ENCODE peak calls at places on chromosomes 6 and 20, in four cellular contexts. R is K562, M is H1, J is GM12878. H is an unnamed sample.
A peak's percentile ranks its signal among the peaks of the same experiment; 100 is the strongest.

GRCh38 chr6:107670792-107671199 is 153.3 kb downstream of the SCML4 start:
- DNase-seq in R (no peak), M (no peak), J (peak; percentile 66), H (no peak)

GRCh38 chr6:100144991-100145390 is 151.0 kb upstream of the MCHR2 start:
- DNase-seq in R (no peak), M (no peak), J (no peak), H (no peak)

GRCh38 chr6:112144145-112144926 is 56.9 kb downstream of the FAM229B start:
- DNase-seq in R (peak; percentile 14), M (no peak), J (no peak), H (peak; percentile 30)

GRCh38 chr20:50602432-50603088 is 88.8 kb downstream of the RIPOR3 start:
- DNase-seq in R (no peak), M (no peak), J (no peak), H (no peak)

GRCh38 chr6:163263196-163263595 is 151.3 kb upstream of the QKI start:
- DNase-seq in R (peak; percentile 13), M (no peak), J (no peak), H (no peak)

GRCh38 chr6:135600086-135600702 is 102.7 kb upstream of the AHI1 start:
- DNase-seq in R (no peak), M (no peak), J (no peak), H (no peak)

GRCh38 chr6:47007657-47008396 is 34.3 kb downstream of the ADGRF1 start:
- DNase-seq in R (no peak), M (no peak), J (no peak), H (no peak)

GRCh38 chr6:139062921-139063320 is 34.4 kb downstream of the ABRACL start:
- DNase-seq in R (no peak), M (no peak), J (no peak), H (no peak)

GRCh38 chr20:59618131-59618530 is 13.8 kb downstream of the PHACTR3 start:
- DNase-seq in R (no peak), M (no peak), J (no peak), H (no peak)

GRCh38 chr6:141580988-141581387 is 551.7 kb upstream of the GJE1 start:
- DNase-seq in R (no peak), M (no peak), J (no peak), H (no peak)

GRCh38 chr6:41442800-41443501 is 103.2 kb upstream of the FOXP4 start:
- DNase-seq in R (peak; percentile 73), M (peak; percentile 71), J (no peak), H (no peak)

GRCh38 chr6:148760568-148761531 is 14.0 kb downstream of the UST start:
- DNase-seq in R (no peak), M (no peak), J (peak; percentile 64), H (no peak)

GRCh38 chr6:1686117-1687098 is 76.7 kb downstream of the FOXC1 start:
- DNase-seq in R (no peak), M (no peak), J (no peak), H (no peak)

GRCh38 chr20:44433751-44434538 is 41.7 kb upstream of the TTPAL start:
- DNase-seq in R (no peak), M (no peak), J (no peak), H (peak; percentile 99)

GRCh38 chr6:7542878-7543394 is 1.5 kb downstream of the DSP start:
- DNase-seq in R (no peak), M (peak; percentile 50), J (no peak), H (peak; percentile 93)

GRCh38 chr20:2891343-2891742 is 18.1 kb downstream of the PTPRA start:
- DNase-seq in R (peak; percentile 27), M (no peak), J (no peak), H (no peak)

GRCh38 chr20:54292186-54292585 is 84.3 kb downstream of the PFDN4 start:
- DNase-seq in R (no peak), M (no peak), J (no peak), H (no peak)

GRCh38 chr6:2181567-2181966 is 63.8 kb downstream of the GMDS start:
- DNase-seq in R (no peak), M (no peak), J (no peak), H (no peak)

GRCh38 chr20:11861479-11861878 is 56.2 kb upstream of the BTBD3 start:
- DNase-seq in R (no peak), M (no peak), J (no peak), H (no peak)

GRCh38 chr20:32465092-32465900 is 107.2 kb downstream of the ASXL1 start:
- DNase-seq in R (no peak), M (no peak), J (no peak), H (peak; percentile 98)

GRCh38 chr20:36541227-36542018 is at the start of gene MYL9:
- DNase-seq in R (peak; percentile 77), M (no peak), J (no peak), H (no peak)

GRCh38 chr6:128310061-128310460 is 210.3 kb downstream of the PTPRK start:
- DNase-seq in R (no peak), M (no peak), J (no peak), H (no peak)

GRCh38 chr6:152380351-152380767 is 256.8 kb downstream of the SYNE1 start:
- DNase-seq in R (no peak), M (no peak), J (no peak), H (peak; percentile 9)

GRCh38 chr20:34582221-34582620 is 23.7 kb downstream of the MAP1LC3A start:
- DNase-seq in R (no peak), M (no peak), J (no peak), H (no peak)

GRCh38 chr6:53603381-53604121 is 58.6 kb upstream of the GCLC start:
- DNase-seq in R (no peak), M (no peak), J (no peak), H (no peak)

GRCh38 chr6:133512410-133513016 is 271.4 kb downstream of the EYA4 start:
- DNase-seq in R (peak; percentile 42), M (no peak), J (no peak), H (peak; percentile 46)

GRCh38 chr20:63321148-63321831 is 28.3 kb downstream of the COL20A1 start:
- DNase-seq in R (no peak), M (no peak), J (no peak), H (no peak)

GRCh38 chr6:105900120-105900937 is 185.8 kb upstream of the PRDM1 start:
- DNase-seq in R (peak; percentile 60), M (no peak), J (no peak), H (no peak)

GRCh38 chr6:79646006-79646405 is 14.9 kb downstream of the SH3BGRL2 start:
- DNase-seq in R (peak; percentile 57), M (no peak), J (no peak), H (no peak)

GRCh38 chr20:39049684-39050554 is 87.8 kb downstream of the DHX35 start:
- DNase-seq in R (peak; percentile 88), M (peak; percentile 59), J (peak; percentile 21), H (peak; percentile 75)

GRCh38 chr20:53809728-53810365 is 216.2 kb upstream of the ZNF217 start:
- DNase-seq in R (no peak), M (no peak), J (no peak), H (no peak)

GRCh38 chr6:11241793-11242201 is 9.3 kb upstream of the NEDD9 start:
- DNase-seq in R (peak; percentile 62), M (peak; percentile 38), J (no peak), H (peak; percentile 86)

GRCh38 chr6:36545767-36546663 is 1.3 kb downstream of the STK38 start:
- DNase-seq in R (peak; percentile 43), M (no peak), J (no peak), H (no peak)

GRCh38 chr6:66949191-66949661 is 1242.2 kb upstream of the EYS start:
- DNase-seq in R (no peak), M (no peak), J (no peak), H (no peak)

GRCh38 chr20:32150291-32150848 is 40.9 kb downstream of the TM9SF4 start:
- DNase-seq in R (no peak), M (no peak), J (no peak), H (no peak)

DNA sequence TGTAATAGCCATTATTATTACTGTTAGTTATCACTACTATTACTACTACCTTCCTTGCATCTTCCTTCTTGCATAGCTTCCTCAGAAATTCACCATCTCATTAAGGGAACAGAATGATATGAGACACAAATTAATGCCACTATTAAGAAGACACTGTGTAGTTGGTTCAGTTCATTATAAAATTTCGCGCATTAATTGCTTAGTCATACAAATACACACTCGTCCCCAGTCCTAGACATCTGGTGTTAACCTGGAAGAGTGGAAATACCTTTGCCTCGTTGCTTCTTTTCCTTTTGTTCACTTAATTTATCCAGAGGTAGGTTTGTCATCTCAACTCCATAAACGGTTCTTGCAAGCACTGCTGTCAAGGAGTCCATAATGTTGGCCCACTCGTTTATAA is 107.5 kb downstream of the RALGAPA2 start:
- DNase-seq in R (no peak), M (no peak), J (no peak), H (no peak)
- TF ChIP-seq BRCA1 in R (no peak), M (no peak), J (no peak), H (no peak)

GRCh38 chr6:166956444-166957086 is at the start of gene RNASET2:
- DNase-seq in R (peak; percentile 96), M (no peak), J (no peak), H (peak; percentile 88)

GRCh38 chr6:166957805-166958076 is 1.4 kb upstream of the RNASET2 start:
- DNase-seq in R (no peak), M (no peak), J (no peak), H (peak; percentile 38)

GRCh38 chr6:166955865-166956443 is 396 bp downstream of the RNASET2 start:
- DNase-seq in R (no peak), M (no peak), J (no peak), H (no peak)

GRCh38 chr6:166958926-166959861 is 2.8 kb upstream of the RNASET2 start:
- DNase-seq in R (peak; percentile 61), M (no peak), J (no peak), H (peak; percentile 75)

GRCh38 chr6:166957087-166957804 is 896 bp upstream of the RNASET2 start:
- DNase-seq in R (peak; percentile 65), M (no peak), J (no peak), H (peak; percentile 87)
- TF ChIP-seq ZNF274 in R (no peak), M (no peak), J (no peak), H (peak; percentile 75)

DNA sequence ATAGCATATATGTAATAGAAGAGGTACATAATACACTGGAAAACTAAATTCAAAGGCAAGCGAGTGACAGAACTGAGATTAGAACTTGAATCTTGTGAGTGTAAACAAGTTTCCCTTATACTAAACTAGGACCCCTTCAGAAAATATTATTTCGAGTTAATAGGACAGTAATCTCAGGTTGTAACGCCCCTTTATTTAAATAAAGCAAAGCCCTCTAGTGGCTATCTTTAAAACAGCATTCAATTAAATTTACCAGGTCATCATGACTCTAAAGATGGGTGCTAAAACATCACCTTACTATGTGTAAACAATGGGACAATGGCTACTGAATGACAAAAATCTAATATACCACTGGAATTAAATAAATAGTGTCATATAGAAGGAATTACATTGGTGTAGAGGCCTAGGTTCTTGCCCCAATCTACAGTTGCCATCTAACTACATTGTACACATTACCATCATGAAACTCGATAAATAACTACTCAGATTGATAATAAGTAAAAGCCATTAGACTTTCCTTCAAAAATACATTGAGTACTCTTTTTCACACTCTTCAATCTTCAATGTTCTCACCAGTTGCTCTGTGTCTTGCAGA is 255.4 kb upstream of the IRAK1BP1 start:
- DNase-seq in R (peak; percentile 1), M (no peak), J (no peak), H (peak; percentile 1)
- TF ChIP-seq SP1 in R (no peak), M (no peak), J (no peak), H (no peak)

GRCh38 chr6:142760152-142760551 is 184.8 kb downstream of the HIVEP2 start:
- DNase-seq in R (no peak), M (no peak), J (no peak), H (no peak)
- TF ChIP-seq BRCA1 in R (no peak), M (no peak), J (no peak), H (no peak)

H was measured in HepG2.